ENCODE peak calls at places on chromosomes 7 and 10, in ten cellular contexts. F is sigmoid colon, T is heart right ventricle, N is colonic mucosa, Z is adrenal gland, O is suprapubic skin, U is Panc1, K is brain microvascular endothelial cell, X is IMR-90, A is PC-3. L is an unnamed sample.

GRCh38 chr7:73451780-73452398 is 18.3 kb downstream of the FZD9 start:
- DNase-seq in F (no peak), T (no peak), N (no peak), Z (no peak), O (no peak), U (peak), K (peak), X (peak), A (peak), L (no peak)

GRCh38 chr7:35035511-35035921 is 1.8 kb downstream of the DPY19L1 start:
- DNase-seq in F (no peak), T (no peak), N (peak), Z (no peak), O (no peak), U (peak), K (peak), X (peak), A (peak), L (no peak)

GRCh38 chr7:24793982-24794648 is 36.9 kb upstream of the GSDME start:
- DNase-seq in F (no peak), T (no peak), N (no peak), Z (no peak), O (no peak), U (no peak), K (no peak), X (no peak), A (no peak), L (no peak)

GRCh38 chr10:97575101-97575668 is 2.6 kb downstream of the ANKRD2 start:
- DNase-seq in F (no peak), T (no peak), N (no peak), Z (no peak), O (no peak), U (no peak), K (no peak), X (no peak), A (no peak), L (no peak)

GRCh38 chr7:26083113-26083512 is 68.9 kb upstream of the NFE2L3 start:
- DNase-seq in F (no peak), T (no peak), N (no peak), Z (no peak), O (no peak), U (no peak), K (no peak), X (no peak), A (peak), L (no peak)

GRCh38 chr7:3300651-3301471 is at the start of gene SDK1:
- DNase-seq in F (peak), T (peak), N (peak), Z (peak), O (peak), U (peak), K (peak), X (peak), A (peak), L (peak)

GRCh38 chr10:3830946-3831345 is 45.9 kb upstream of the KLF6 start:
- DNase-seq in F (no peak), T (no peak), N (no peak), Z (no peak), O (no peak), U (no peak), K (no peak), X (no peak), A (no peak), L (no peak)

GRCh38 chr10:99531026-99531695 is 1.6 kb upstream of the NKX2-3 start:
- DNase-seq in F (peak), T (no peak), N (no peak), Z (no peak), O (no peak), U (no peak), K (no peak), X (no peak), A (no peak), L (no peak)

GRCh38 chr7:95684037-95684436 is 87.7 kb upstream of the PDK4 start:
- DNase-seq in F (no peak), T (no peak), N (no peak), Z (no peak), O (no peak), U (peak), K (peak), X (peak), A (peak), L (no peak)

GRCh38 chr10:5913736-5914135 is 23.7 kb downstream of the FBH1 start:
- DNase-seq in F (no peak), T (no peak), N (no peak), Z (no peak), O (no peak), U (no peak), K (no peak), X (peak), A (no peak), L (no peak)

GRCh38 chr7:37113661-37114355 is 334.9 kb downstream of the ELMO1 start:
- DNase-seq in F (no peak), T (no peak), N (no peak), Z (no peak), O (no peak), U (no peak), K (peak), X (no peak), A (no peak), L (no peak)

GRCh38 chr7:4702961-4703512 is 20.9 kb downstream of the FOXK1 start:
- DNase-seq in F (no peak), T (peak), N (no peak), Z (no peak), O (no peak), U (no peak), K (no peak), X (no peak), A (no peak), L (no peak)

GRCh38 chr7:85226401-85227085 is 39.7 kb upstream of the SEMA3D start:
- DNase-seq in F (no peak), T (no peak), N (no peak), Z (no peak), O (no peak), U (no peak), K (peak), X (peak), A (peak), L (no peak)

GRCh38 chr10:12308102-12308501 is 41.2 kb upstream of the CAMK1D start:
- DNase-seq in F (peak), T (no peak), N (no peak), Z (no peak), O (no peak), U (no peak), K (no peak), X (no peak), A (no peak), L (no peak)

GRCh38 chr10:71225291-71226058 is 13.1 kb downstream of the UNC5B start:
- DNase-seq in F (peak), T (no peak), N (no peak), Z (no peak), O (peak), U (no peak), K (no peak), X (no peak), A (no peak), L (no peak)

GRCh38 chr10:121426307-121426706 is 171.9 kb downstream of the FGFR2 start:
- DNase-seq in F (no peak), T (no peak), N (peak), Z (no peak), O (no peak), U (no peak), K (no peak), X (no peak), A (peak), L (no peak)

GRCh38 chr10:13893926-13894325 is 307.2 kb downstream of the PRPF18 start:
- DNase-seq in F (no peak), T (no peak), N (no peak), Z (no peak), O (no peak), U (no peak), K (peak), X (peak), A (peak), L (no peak)

GRCh38 chr7:129108583-129108982 is 35.9 kb upstream of the TSPAN33 start:
- DNase-seq in F (no peak), T (no peak), N (no peak), Z (no peak), O (no peak), U (no peak), K (peak), X (peak), A (no peak), L (no peak)

GRCh38 chr10:75712241-75712880 is 280.9 kb downstream of the LRMDA start:
- DNase-seq in F (no peak), T (peak), N (no peak), Z (no peak), O (no peak), U (no peak), K (no peak), X (no peak), A (no peak), L (no peak)

GRCh38 chr7:29343379-29343778 is 148.8 kb downstream of the CHN2 start:
- DNase-seq in F (no peak), T (no peak), N (no peak), Z (no peak), O (no peak), U (no peak), K (no peak), X (no peak), A (no peak), L (no peak)

GRCh38 chr10:104582604-104582951 is 58.5 kb upstream of the SORCS3 start:
- DNase-seq in F (no peak), T (no peak), N (no peak), Z (no peak), O (no peak), U (no peak), K (no peak), X (no peak), A (no peak), L (no peak)

GRCh38 chr7:104328308-104328969 is at the start of gene LHFPL3:
- DNase-seq in F (no peak), T (no peak), N (peak), Z (no peak), O (no peak), U (no peak), K (no peak), X (no peak), A (no peak), L (no peak)
- H3K4me3 ChIP-seq in F (peak), T (peak), N (no peak), Z (no peak), O (peak), U (no peak), K (peak), X (peak), A (no peak), L (peak)

GRCh38 chr10:44312401-44312800 is 72.5 kb downstream of the CXCL12 start:
- DNase-seq in F (no peak), T (no peak), N (no peak), Z (no peak), O (no peak), U (no peak), K (no peak), X (no peak), A (no peak), L (no peak)

GRCh38 chr10:44309939-44310761 is 74.7 kb downstream of the CXCL12 start:
- DNase-seq in F (no peak), T (no peak), N (no peak), Z (no peak), O (no peak), U (no peak), K (no peak), X (no peak), A (no peak), L (no peak)

GRCh38 chr10:44311563-44311905 is 73.4 kb downstream of the CXCL12 start:
- DNase-seq in F (no peak), T (no peak), N (no peak), Z (no peak), O (no peak), U (no peak), K (no peak), X (no peak), A (no peak), L (no peak)

GRCh38 chr10:44308935-44309334 is 76.0 kb downstream of the CXCL12 start:
- DNase-seq in F (no peak), T (no peak), N (no peak), Z (no peak), O (no peak), U (no peak), K (no peak), X (no peak), A (no peak), L (no peak)

DNA sequence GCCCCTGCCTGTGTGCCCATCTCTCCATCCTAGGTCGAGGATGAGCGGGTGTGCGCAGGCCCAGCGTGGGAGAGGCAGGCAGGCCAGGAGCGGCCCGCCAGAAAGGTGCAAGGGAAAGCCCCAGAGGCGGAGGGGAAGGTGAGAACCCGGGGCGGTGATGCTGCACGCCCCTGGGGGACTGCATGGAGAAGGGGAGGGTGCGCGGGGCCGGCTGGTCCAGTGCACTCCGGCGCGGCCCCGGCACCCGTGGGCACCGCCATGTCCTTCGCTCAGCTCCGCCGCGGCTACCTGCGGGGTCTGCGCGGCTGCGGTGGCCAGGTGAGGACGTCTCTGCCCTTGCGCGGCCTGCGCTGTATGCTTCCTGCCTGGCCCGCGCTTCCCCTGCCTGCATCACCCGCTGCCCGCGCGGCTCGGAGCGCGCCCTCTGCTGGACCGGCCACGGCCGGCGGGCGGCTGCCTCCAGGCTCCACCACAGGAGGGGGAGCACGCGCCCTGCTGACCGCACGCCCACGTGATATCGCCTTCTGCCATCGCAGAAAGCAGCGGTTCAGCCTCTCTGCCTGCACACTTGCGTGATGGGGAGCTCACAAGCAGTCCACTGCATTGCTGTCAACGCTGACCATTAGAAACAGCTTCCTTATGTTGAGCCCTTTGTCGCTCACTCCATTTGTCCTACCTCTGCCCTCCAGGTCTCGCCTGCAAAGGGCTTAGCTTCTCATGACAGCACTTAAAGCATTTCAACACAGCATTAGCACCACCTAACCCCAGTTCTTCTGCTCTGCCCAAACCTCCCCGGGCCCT is 73.9 kb downstream of the CXCL12 start:
- DNase-seq in F (peak), T (peak), N (peak), Z (peak), O (peak), U (no peak), K (peak), X (peak), A (peak), L (peak)
- TF ChIP-seq CTCF in F (peak), T (peak), N (peak), Z (peak), O (peak), U (peak), K (peak), X (peak), A (peak), L (peak)

DNA sequence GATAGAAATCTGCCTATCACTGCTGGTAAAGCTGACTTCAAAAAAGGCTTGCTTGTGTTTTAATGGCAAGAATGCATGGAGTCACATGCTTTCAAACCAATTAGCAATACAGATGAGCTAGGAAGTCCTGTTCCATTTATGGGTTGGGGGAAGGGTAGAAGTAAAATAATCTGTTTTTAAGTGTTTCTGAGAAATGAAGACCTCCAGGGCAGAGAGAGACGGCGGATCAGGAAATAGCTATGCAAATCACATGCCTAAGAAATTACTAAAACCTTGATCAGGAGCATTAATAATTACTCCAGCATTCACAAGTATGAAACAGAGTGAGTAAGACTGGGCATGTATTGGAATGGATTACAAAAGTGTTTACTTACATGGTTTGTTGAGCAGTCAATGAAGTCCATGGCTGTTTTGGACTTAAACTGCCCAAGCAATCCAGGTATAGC is 142.0 kb downstream of the ARID5B start:
- DNase-seq in F (no peak), T (no peak), N (no peak), Z (no peak), O (no peak), U (no peak), K (no peak), X (peak), A (peak), L (no peak)
- H3K27ac ChIP-seq in F (peak), T (no peak), N (peak), Z (no peak), O (peak), U (peak), K (no peak), X (peak), A (no peak), L (no peak)

GRCh38 chr7:435518-436366 is 83.9 kb downstream of the PDGFA start:
- DNase-seq in F (peak), T (peak), N (peak), Z (no peak), O (no peak), U (no peak), K (no peak), X (peak), A (peak), L (no peak)

GRCh38 chr7:436367-437128 is 83.1 kb downstream of the PDGFA start:
- DNase-seq in F (no peak), T (no peak), N (no peak), Z (no peak), O (no peak), U (no peak), K (no peak), X (no peak), A (no peak), L (no peak)

GRCh38 chr7:433558-433957 is 86.1 kb downstream of the PDGFA start:
- DNase-seq in F (no peak), T (peak), N (no peak), Z (no peak), O (no peak), U (no peak), K (no peak), X (no peak), A (no peak), L (no peak)

GRCh38 chr7:432933-433332 is 86.7 kb downstream of the PDGFA start:
- DNase-seq in F (no peak), T (no peak), N (no peak), Z (no peak), O (no peak), U (no peak), K (no peak), X (no peak), A (no peak), L (no peak)

GRCh38 chr7:434891-435486 is 84.7 kb downstream of the PDGFA start:
- DNase-seq in F (no peak), T (no peak), N (peak), Z (no peak), O (no peak), U (no peak), K (no peak), X (no peak), A (peak), L (no peak)
- H3K4me3 ChIP-seq in F (peak), T (peak), N (no peak), Z (no peak), O (peak), U (no peak), K (no peak), X (no peak), A (peak), L (no peak)

L was measured in coronary artery.